ENCODE peak calls at places on chromosome 14, in six cellular contexts. X, R, N, D, B and Y are unnamed samples.

GRCh38 chr14:30706704-30707103 is 84.6 kb downstream of the SCFD1 start:
- DNase-seq in X (no peak), R (no peak), N (no peak), D (no peak), B (no peak), Y (no peak)

GRCh38 chr14:95314609-95315008 is 5.1 kb downstream of the CLMN start:
- DNase-seq in X (no peak), R (peak; percentile 43), N (peak; percentile 49), D (no peak), B (no peak), Y (peak; percentile 42)

GRCh38 chr14:57753821-57754220 is 112.1 kb downstream of the SLC35F4 start:
- DNase-seq in X (no peak), R (no peak), N (no peak), D (no peak), B (no peak), Y (no peak)

GRCh38 chr14:38544766-38545165 is 288.9 kb upstream of the CLEC14A start:
- DNase-seq in X (no peak), R (no peak), N (no peak), D (no peak), B (no peak), Y (no peak)

GRCh38 chr14:61472801-61473376 is 151.5 kb downstream of the PRKCH start:
- DNase-seq in X (no peak), R (no peak), N (no peak), D (no peak), B (no peak), Y (peak; percentile 47)

GRCh38 chr14:32933623-32933942 is 5.1 kb upstream of the NPAS3 start:
- DNase-seq in X (no peak), R (no peak), N (no peak), D (no peak), B (no peak), Y (no peak)

GRCh38 chr14:35339761-35340406 is 47.7 kb downstream of the PSMA6 start:
- DNase-seq in X (no peak), R (no peak), N (no peak), D (no peak), B (no peak), Y (no peak)

GRCh38 chr14:51370758-51371386 is 130.8 kb downstream of the TMX1 start:
- DNase-seq in X (no peak), R (no peak), N (no peak), D (no peak), B (no peak), Y (no peak)

GRCh38 chr14:52112336-52113018 is 43.6 kb upstream of the NID2 start:
- DNase-seq in X (no peak), R (peak; percentile 11), N (no peak), D (no peak), B (no peak), Y (no peak)

GRCh38 chr14:49972840-49973239 is 80.0 kb downstream of the ARF6 start:
- DNase-seq in X (peak; percentile 38), R (peak; percentile 88), N (peak; percentile 36), D (no peak), B (peak; percentile 82), Y (peak; percentile 74)

GRCh38 chr14:71970272-71970671 is 38.0 kb downstream of the RGS6 start:
- DNase-seq in X (no peak), R (no peak), N (no peak), D (no peak), B (no peak), Y (no peak)

GRCh38 chr14:38022775-38023174 is 184.9 kb upstream of the SSTR1 start:
- DNase-seq in X (no peak), R (no peak), N (no peak), D (no peak), B (no peak), Y (no peak)

DNA sequence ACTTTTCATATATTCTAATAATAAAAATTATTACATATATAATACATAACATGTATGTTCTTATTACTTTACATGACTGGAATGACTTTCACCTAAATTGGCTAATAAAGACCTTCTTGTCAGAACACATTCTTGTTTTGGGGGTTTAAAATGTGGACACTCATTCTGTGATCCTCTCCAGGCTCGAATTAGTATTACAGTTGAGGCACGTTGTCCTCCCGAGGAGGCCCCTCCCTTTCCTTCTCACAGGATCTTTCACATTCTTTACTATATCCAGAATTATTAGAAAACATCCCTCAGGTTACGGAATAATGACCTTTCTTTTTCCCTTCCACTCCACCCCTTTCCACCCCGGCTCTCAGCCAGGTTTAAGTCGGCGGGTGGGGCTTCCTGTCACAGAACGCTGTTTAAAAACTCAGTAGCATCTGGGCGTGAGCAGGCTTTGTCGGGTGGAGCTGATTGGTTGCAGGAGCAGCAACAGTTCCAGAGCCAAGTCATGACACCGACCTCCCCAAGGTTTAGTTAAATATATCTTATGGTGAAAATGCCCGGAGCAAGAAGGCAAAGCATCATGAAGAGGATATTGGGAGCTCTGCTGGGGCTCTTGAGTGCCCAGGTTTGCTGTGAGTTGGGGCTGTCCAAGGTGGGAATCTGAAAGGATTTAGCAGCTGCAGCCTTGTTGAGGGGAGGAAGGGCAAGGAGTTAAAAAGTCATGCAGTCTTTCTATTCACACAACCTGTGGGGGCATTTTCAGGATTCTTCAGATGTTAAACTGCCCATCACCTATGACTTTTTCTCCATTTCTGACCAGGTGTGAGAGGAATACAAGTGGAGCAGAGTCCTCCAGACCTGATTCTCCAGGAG is 396.7 kb upstream of the OR4E1 start:
- DNase-seq in X (no peak), R (no peak), N (no peak), D (no peak), B (no peak), Y (peak; percentile 31)
- H3K4me3 ChIP-seq in X (peak overlapping the region; percentile 12), R (no peak overlapping the region), N (no peak overlapping the region), D (peak overlapping the region; percentile 13), B (no peak overlapping the region), Y (peak overlapping the region; percentile 2)

GRCh38 chr14:68255697-68256178 is 436.2 kb downstream of the RAD51B start:
- DNase-seq in X (no peak), R (no peak), N (no peak), D (no peak), B (no peak), Y (no peak)
- TF ChIP-seq EP300 in X (no peak), R (no peak), N (no peak), D (no peak), B (no peak), Y (no peak)

DNA sequence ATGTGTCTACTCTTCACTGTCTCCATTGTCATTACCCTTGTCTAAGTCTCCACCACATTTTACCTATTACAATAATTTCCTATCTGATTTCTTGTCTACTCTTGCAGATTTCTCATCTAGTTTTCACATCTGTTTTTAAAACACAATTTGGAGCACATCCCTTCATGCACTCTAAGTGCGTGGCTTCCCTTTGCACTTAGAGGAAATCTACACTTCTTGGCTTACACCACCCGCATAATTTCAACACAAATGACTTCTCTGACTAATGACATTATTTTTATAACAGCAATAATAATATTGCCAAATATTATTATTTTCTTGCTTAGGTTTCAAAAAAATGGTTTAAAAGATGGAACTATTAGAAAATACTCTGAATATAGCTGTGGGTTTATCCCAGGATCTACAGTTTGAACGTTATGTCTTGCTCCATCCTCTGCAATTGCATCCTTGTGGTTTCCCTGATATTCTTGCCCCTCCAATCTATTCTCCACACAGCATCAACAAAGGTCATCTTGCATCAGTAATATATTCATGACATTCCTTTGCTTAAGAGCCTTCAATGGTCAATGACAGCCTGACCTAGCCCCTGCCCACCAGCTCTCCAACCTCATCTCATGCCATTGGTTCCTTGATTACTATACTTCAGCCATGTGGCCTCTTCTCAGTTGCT is 153.7 kb downstream of the SLC25A21 start:
- DNase-seq in X (no peak), R (no peak), N (no peak), D (no peak), B (no peak), Y (no peak)
- H3K4me3 ChIP-seq in X (no peak overlapping the region), R (no peak overlapping the region), N (no peak overlapping the region), D (no peak overlapping the region), B (no peak overlapping the region), Y (no peak overlapping the region)

DNA sequence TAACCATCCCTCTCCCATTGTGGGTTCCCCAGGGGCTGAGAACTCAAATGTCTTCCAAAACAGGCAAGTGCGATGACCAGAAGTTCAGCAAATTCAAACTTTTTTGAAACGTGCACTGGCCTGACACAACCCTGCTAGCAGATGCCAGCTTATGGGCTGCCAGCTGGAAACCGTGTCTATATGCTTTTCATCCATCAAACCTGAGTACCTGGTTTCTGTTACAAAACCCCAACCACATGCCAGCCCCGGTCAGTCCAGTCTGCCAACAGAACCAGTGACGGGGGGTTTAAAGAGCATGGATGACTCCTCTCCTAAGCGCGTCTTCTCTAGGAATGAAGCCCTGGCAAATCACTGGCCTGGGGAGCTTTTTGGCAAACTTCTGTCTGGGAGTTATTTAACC is 189.7 kb downstream of the TTC7B start:
- DNase-seq in X (no peak), R (no peak), N (no peak), D (no peak), B (no peak), Y (peak; percentile 24)
- TF ChIP-seq EP300 in X (no peak), R (no peak), N (peak; percentile 42), D (no peak), B (no peak), Y (peak; percentile 62)

GRCh38 chr14:100826371-100827139 is 637 bp downstream of the MEG3 start:
- DNase-seq in X (no peak), R (no peak), N (no peak), D (no peak), B (no peak), Y (no peak)
- H3K4me3 ChIP-seq in X (peak overlapping the region; percentile 55), R (peak overlapping the region; percentile 47), N (peak overlapping the region; percentile 32), D (peak overlapping the region; percentile 43), B (no peak overlapping the region), Y (no peak overlapping the region)

GRCh38 chr14:96914729-96915128 is 117.5 kb downstream of the VRK1 start:
- DNase-seq in X (no peak), R (no peak), N (no peak), D (no peak), B (no peak), Y (no peak)

GRCh38 chr14:96906434-96906833 is 109.3 kb downstream of the VRK1 start:
- DNase-seq in X (no peak), R (no peak), N (no peak), D (no peak), B (no peak), Y (no peak)

GRCh38 chr14:96911499-96912130 is 114.4 kb downstream of the VRK1 start:
- DNase-seq in X (no peak), R (no peak), N (no peak), D (no peak), B (no peak), Y (no peak)

GRCh38 chr14:96905825-96906224 is 108.6 kb downstream of the VRK1 start:
- DNase-seq in X (peak; percentile 14), R (no peak), N (no peak), D (no peak), B (no peak), Y (no peak)

GRCh38 chr14:96909841-96910364 is 112.7 kb downstream of the VRK1 start:
- DNase-seq in X (no peak), R (no peak), N (no peak), D (no peak), B (no peak), Y (no peak)
- TF ChIP-seq EP300 in X (no peak), R (no peak), N (no peak), D (no peak), B (no peak), Y (no peak)